ENCODE peak calls at places on chromosomes 3 and 15, in six cellular contexts. One of them, this sample, is unnamed.

GRCh38 chr15:79872358-79873017 is 24.3 kb downstream of the MTHFS start:
- DNase-seq in GM12878: no peak
- DNase-seq in SK-N-SH: no peak
- DNase-seq in HCT116: no peak
- DNase-seq in H1: no peak
- DNase-seq in K562: no peak
- DNase-seq in this sample: no peak

GRCh38 chr3:158642474-158643210 is 1.7 kb upstream of the GFM1 start:
- DNase-seq in H1: no peak
- DNase-seq in GM12878: no peak
- DNase-seq in HCT116: no peak
- DNase-seq in K562: no peak
- DNase-seq in SK-N-SH: no peak
- DNase-seq in this sample: no peak

GRCh38 chr15:52439470-52439869 is 89.2 kb downstream of the MYO5A start:
- DNase-seq in HCT116: no peak
- DNase-seq in H1: no peak
- DNase-seq in K562: no peak
- DNase-seq in SK-N-SH: no peak
- DNase-seq in GM12878: no peak
- DNase-seq in this sample: no peak

GRCh38 chr3:1131156-1131555 is 38.3 kb downstream of the CNTN6 start:
- DNase-seq in K562: no peak
- DNase-seq in SK-N-SH: no peak
- DNase-seq in HCT116: no peak
- DNase-seq in GM12878: no peak
- DNase-seq in H1: no peak
- DNase-seq in this sample: no peak

GRCh38 chr15:35159170-35159569 is 74.1 kb upstream of the NANOGP8 start:
- DNase-seq in SK-N-SH: no peak
- DNase-seq in GM12878: no peak
- DNase-seq in H1: no peak
- DNase-seq in HCT116: no peak
- DNase-seq in K562: no peak
- DNase-seq in this sample: no peak

GRCh38 chr3:120244834-120245225 is 40.2 kb downstream of the GPR156 start:
- DNase-seq in K562: no peak
- DNase-seq in SK-N-SH: no peak
- DNase-seq in GM12878: no peak
- DNase-seq in HCT116: no peak
- DNase-seq in H1: no peak
- DNase-seq in this sample: peak

GRCh38 chr3:129558772-129559564 is 16.0 kb downstream of the H1-8 start:
- DNase-seq in H1: no peak
- DNase-seq in SK-N-SH: peak
- DNase-seq in HCT116: no peak
- DNase-seq in GM12878: no peak
- DNase-seq in K562: peak
- DNase-seq in this sample: no peak

GRCh38 chr3:72270072-72270611 is 485.2 kb upstream of the PROK2 start:
- DNase-seq in HCT116: peak
- DNase-seq in GM12878: no peak
- DNase-seq in H1: no peak
- DNase-seq in SK-N-SH: no peak
- DNase-seq in K562: peak
- DNase-seq in this sample: no peak

GRCh38 chr3:56125358-56126005 is 342.8 kb downstream of the ERC2 start:
- DNase-seq in GM12878: no peak
- DNase-seq in SK-N-SH: peak
- DNase-seq in H1: no peak
- DNase-seq in K562: no peak
- DNase-seq in HCT116: no peak
- DNase-seq in this sample: no peak

GRCh38 chr3:171129827-171130226 is 103.3 kb upstream of the SLC2A2 start:
- DNase-seq in HCT116: no peak
- DNase-seq in K562: no peak
- DNase-seq in H1: no peak
- DNase-seq in SK-N-SH: no peak
- DNase-seq in GM12878: no peak
- DNase-seq in this sample: no peak

GRCh38 chr3:45596290-45596791 is 1.8 kb downstream of the LIMD1 start:
- DNase-seq in GM12878: peak
- DNase-seq in HCT116: no peak
- DNase-seq in SK-N-SH: no peak
- DNase-seq in H1: no peak
- DNase-seq in K562: no peak
- DNase-seq in this sample: no peak

GRCh38 chr3:166052440-166052839 is 215.2 kb upstream of the BCHE start:
- DNase-seq in HCT116: no peak
- DNase-seq in H1: no peak
- DNase-seq in GM12878: no peak
- DNase-seq in SK-N-SH: peak
- DNase-seq in K562: no peak
- DNase-seq in this sample: peak

GRCh38 chr15:62104406-62104805 is 37.6 kb downstream of the C2CD4A start:
- DNase-seq in H1: no peak
- DNase-seq in GM12878: no peak
- DNase-seq in HCT116: no peak
- DNase-seq in K562: no peak
- DNase-seq in SK-N-SH: no peak
- DNase-seq in this sample: no peak

GRCh38 chr15:37004373-37004869 is 95.9 kb downstream of the MEIS2 start:
- DNase-seq in HCT116: no peak
- DNase-seq in H1: no peak
- DNase-seq in SK-N-SH: peak
- DNase-seq in GM12878: no peak
- DNase-seq in K562: no peak
- DNase-seq in this sample: no peak

GRCh38 chr3:111803123-111803593 is 55.9 kb upstream of the PHLDB2 start:
- DNase-seq in SK-N-SH: no peak
- DNase-seq in GM12878: no peak
- DNase-seq in HCT116: peak
- DNase-seq in K562: no peak
- DNase-seq in H1: no peak
- DNase-seq in this sample: no peak

GRCh38 chr3:196517919-196518318 is 2.8 kb upstream of the SMCO1 start:
- DNase-seq in HCT116: no peak
- DNase-seq in SK-N-SH: no peak
- DNase-seq in H1: no peak
- DNase-seq in GM12878: no peak
- DNase-seq in K562: no peak
- DNase-seq in this sample: peak

GRCh38 chr15:48514103-48514817 is 131.2 kb downstream of the FBN1 start:
- DNase-seq in H1: no peak
- DNase-seq in GM12878: no peak
- DNase-seq in K562: no peak
- DNase-seq in HCT116: no peak
- DNase-seq in SK-N-SH: no peak
- DNase-seq in this sample: no peak

GRCh38 chr3:53109822-53110771 is 20.1 kb downstream of the RFT1 start:
- DNase-seq in HCT116: peak
- DNase-seq in GM12878: no peak
- DNase-seq in K562: peak
- DNase-seq in H1: peak
- DNase-seq in SK-N-SH: peak
- DNase-seq in this sample: peak

GRCh38 chr15:80436511-80437307 is 32.5 kb downstream of the ARNT2 start:
- DNase-seq in H1: no peak
- DNase-seq in SK-N-SH: no peak
- DNase-seq in GM12878: no peak
- DNase-seq in HCT116: peak
- DNase-seq in K562: no peak
- DNase-seq in this sample: no peak

GRCh38 chr3:151999936-152000335 is 126.5 kb downstream of the SUCNR1 start:
- DNase-seq in GM12878: no peak
- DNase-seq in H1: no peak
- DNase-seq in HCT116: no peak
- DNase-seq in K562: no peak
- DNase-seq in SK-N-SH: no peak
- DNase-seq in this sample: no peak
- TF ChIP-seq JUND in GM12878: no peak
- TF ChIP-seq JUND in H1: no peak
- TF ChIP-seq JUND in HCT116: no peak
- TF ChIP-seq JUND in K562: no peak
- TF ChIP-seq JUND in SK-N-SH: no peak
- TF ChIP-seq JUND in this sample: no peak

GRCh38 chr3:174907027-174907426 is 47.9 kb downstream of the NAALADL2 start:
- DNase-seq in GM12878: no peak
- DNase-seq in SK-N-SH: no peak
- DNase-seq in HCT116: no peak
- DNase-seq in H1: no peak
- DNase-seq in K562: no peak
- DNase-seq in this sample: no peak
- TF ChIP-seq JUND in GM12878: no peak
- TF ChIP-seq JUND in SK-N-SH: no peak
- TF ChIP-seq JUND in HCT116: no peak
- TF ChIP-seq JUND in H1: no peak
- TF ChIP-seq JUND in K562: no peak
- TF ChIP-seq JUND in this sample: no peak

DNA sequence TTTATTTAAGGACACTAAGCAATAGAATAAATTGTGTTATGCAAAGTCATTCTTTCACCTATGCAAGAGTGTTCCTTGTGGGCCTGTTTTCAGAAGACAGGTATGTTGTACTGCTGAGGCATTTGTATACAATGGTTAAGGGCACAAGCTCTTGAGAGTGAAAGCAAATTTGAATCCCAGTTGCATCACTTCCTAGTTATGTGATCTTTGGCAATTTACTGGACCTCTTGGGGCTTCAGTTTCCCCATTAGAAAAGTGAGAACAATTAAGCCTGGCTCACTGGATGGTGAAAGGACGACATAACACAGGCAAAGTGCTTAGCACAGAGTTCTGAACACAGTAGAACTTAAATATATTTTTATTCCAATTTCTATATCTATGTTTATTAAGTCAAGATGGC is 117.4 kb downstream of the EFHB start:
- DNase-seq in K562: no peak
- DNase-seq in H1: no peak
- DNase-seq in HCT116: no peak
- DNase-seq in SK-N-SH: no peak
- DNase-seq in GM12878: no peak
- DNase-seq in this sample: no peak
- TF ChIP-seq JUND in K562: no peak
- TF ChIP-seq JUND in H1: no peak
- TF ChIP-seq JUND in HCT116: no peak
- TF ChIP-seq JUND in SK-N-SH: no peak
- TF ChIP-seq JUND in GM12878: no peak
- TF ChIP-seq JUND in this sample: no peak

GRCh38 chr3:21331321-21331720 is 419.7 kb downstream of the ZNF385D start:
- DNase-seq in GM12878: no peak
- DNase-seq in SK-N-SH: no peak
- DNase-seq in H1: no peak
- DNase-seq in HCT116: no peak
- DNase-seq in K562: no peak
- DNase-seq in this sample: no peak

GRCh38 chr3:21328982-21329381 is 422.0 kb downstream of the ZNF385D start:
- DNase-seq in K562: no peak
- DNase-seq in SK-N-SH: peak
- DNase-seq in H1: no peak
- DNase-seq in GM12878: no peak
- DNase-seq in HCT116: no peak
- DNase-seq in this sample: no peak

GRCh38 chr3:21330293-21330692 is 420.7 kb downstream of the ZNF385D start:
- DNase-seq in HCT116: no peak
- DNase-seq in H1: no peak
- DNase-seq in GM12878: peak
- DNase-seq in K562: no peak
- DNase-seq in SK-N-SH: no peak
- DNase-seq in this sample: no peak

DNA sequence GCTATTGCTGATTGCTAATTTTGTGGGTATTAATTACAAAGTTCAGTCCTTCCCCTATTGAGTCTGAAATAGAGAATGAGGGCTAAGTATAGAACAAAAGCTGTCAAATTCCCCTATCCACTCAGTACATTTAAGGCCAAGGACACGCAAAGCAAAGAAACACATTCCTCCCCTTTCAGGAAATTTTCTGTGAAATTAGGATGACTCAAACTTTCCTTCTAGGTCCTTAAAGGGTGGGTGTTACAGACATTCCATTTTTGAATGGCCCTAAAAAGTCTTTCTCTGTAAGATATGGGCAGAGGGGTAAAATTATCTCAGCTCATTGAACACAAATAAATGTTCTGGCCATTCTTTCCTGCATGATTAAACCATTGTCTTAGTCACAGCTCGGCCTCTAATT is 424.3 kb downstream of the ZNF385D start:
- DNase-seq in K562: no peak
- DNase-seq in SK-N-SH: no peak
- DNase-seq in H1: no peak
- DNase-seq in HCT116: no peak
- DNase-seq in GM12878: no peak
- DNase-seq in this sample: no peak
- TF ChIP-seq JUND in K562: no peak
- TF ChIP-seq JUND in SK-N-SH: no peak
- TF ChIP-seq JUND in H1: peak
- TF ChIP-seq JUND in HCT116: no peak
- TF ChIP-seq JUND in GM12878: no peak
- TF ChIP-seq JUND in this sample: no peak

This sample was measured in T47D.